ENCODE peak calls at places on chromosomes 3 and 15, in four cellular contexts. L is NCI-H1092, A is tibial artery, T is GDM1. Y is an unnamed sample.

GRCh38 chr3:130748520-130748919 is 1.9 kb upstream of the PIK3R4 start:
- DNase-seq in A (no peak), T (no peak), L (no peak), Y (no peak)

GRCh38 chr3:24688446-24689148 is 193.9 kb upstream of the THRB start:
- DNase-seq in L (no peak), T (no peak), A (no peak), Y (no peak)

GRCh38 chr15:29636140-29636539 is 186.1 kb downstream of the TJP1 start:
- DNase-seq in T (no peak), L (no peak), A (no peak), Y (no peak)

GRCh38 chr3:104755791-104756190 is 610.9 kb upstream of the ALCAM start:
- DNase-seq in T (no peak), L (no peak), A (no peak), Y (no peak)

GRCh38 chr3:188348445-188349244 is 194.7 kb downstream of the LPP start:
- DNase-seq in A (peak), L (no peak), T (no peak), Y (no peak)

GRCh38 chr3:141330718-141331369 is 37.5 kb upstream of the ZBTB38 start:
- DNase-seq in A (no peak), L (no peak), T (no peak), Y (no peak)

GRCh38 chr15:33561967-33562366 is 251.2 kb downstream of the RYR3 start:
- DNase-seq in T (no peak), A (no peak), L (no peak), Y (no peak)

GRCh38 chr3:127450331-127450730 is 140.2 kb downstream of the TPRA1 start:
- DNase-seq in L (no peak), T (no peak), A (peak), Y (no peak)

GRCh38 chr15:57503051-57503702 is 88.5 kb upstream of the MYZAP start:
- DNase-seq in A (no peak), T (no peak), L (no peak), Y (no peak)

GRCh38 chr3:47661121-47661752 is 82.6 kb upstream of the CSPG5 start:
- DNase-seq in A (no peak), L (no peak), T (no peak), Y (no peak)

GRCh38 chr3:175620532-175620931 is 761.4 kb downstream of the NAALADL2 start:
- DNase-seq in L (no peak), A (no peak), T (no peak), Y (no peak)

GRCh38 chr3:64988188-64988587 is 300.4 kb upstream of the ADAMTS9 start:
- DNase-seq in A (no peak), T (no peak), L (no peak), Y (no peak)

GRCh38 chr3:136818191-136818850 is 605 bp upstream of the SLC35G2 start:
- DNase-seq in T (no peak), L (no peak), A (peak), Y (no peak)

GRCh38 chr3:113166719-113167492 is 44.5 kb upstream of the BOC start:
- DNase-seq in A (peak), L (peak), T (no peak), Y (peak)

GRCh38 chr3:140244893-140245292 is 309.9 kb downstream of the CLSTN2 start:
- DNase-seq in A (no peak), L (no peak), T (no peak), Y (no peak)

GRCh38 chr3:37494206-37494605 is 319.8 kb upstream of the LRRFIP2 start:
- DNase-seq in T (peak), A (peak), L (no peak), Y (no peak)

GRCh38 chr15:101372149-101372577 is 77.1 kb upstream of the SNRPA1 start:
- DNase-seq in A (peak), L (no peak), T (no peak), Y (no peak)

GRCh38 chr15:32855942-32856341 is 138.1 kb downstream of the GREM1 start:
- DNase-seq in L (no peak), T (no peak), A (no peak), Y (no peak)

GRCh38 chr15:99058421-99058870 is 46.4 kb upstream of the SYNM start:
- DNase-seq in L (no peak), T (no peak), A (no peak), Y (no peak)

GRCh38 chr3:47781326-47781684 is 388 bp downstream of the SMARCC1 start:
- DNase-seq in L (peak), T (no peak), A (peak), Y (no peak)

GRCh38 chr3:174221155-174221554 is 638.0 kb upstream of the NAALADL2 start:
- DNase-seq in A (no peak), T (no peak), L (no peak), Y (no peak)

GRCh38 chr15:26628879-26629529 is 143.9 kb downstream of the GABRB3 start:
- DNase-seq in T (no peak), L (no peak), A (peak), Y (no peak)

GRCh38 chr15:74815121-74815933 is 2.7 kb downstream of the LMAN1L start:
- DNase-seq in L (no peak), A (no peak), T (no peak), Y (no peak)

GRCh38 chr3:184562875-184563568 is 1.4 kb downstream of the EPHB3 start:
- DNase-seq in L (peak), T (no peak), A (no peak), Y (no peak)

GRCh38 chr15:57861039-57861638 is 154.6 kb downstream of the POLR2M start:
- DNase-seq in T (peak), L (peak), A (no peak), Y (peak)